ENCODE peak calls at places on chromosomes 2 and 18, in six cellular contexts. One of them, this sample, is unnamed.

GRCh38 chr18:58321986-58322385 is 278.0 kb downstream of the NEDD4L start:
- DNase-seq in H1: no peak
- DNase-seq in GM12878: no peak
- DNase-seq in HCT116: peak
- DNase-seq in sigmoid colon: peak
- DNase-seq in suprapubic skin: peak
- DNase-seq in this sample: peak

GRCh38 chr18:9631814-9632496 is 17.6 kb upstream of the PPP4R1 start:
- DNase-seq in H1: no peak
- DNase-seq in GM12878: no peak
- DNase-seq in HCT116: peak
- DNase-seq in sigmoid colon: no peak
- DNase-seq in suprapubic skin: no peak
- DNase-seq in this sample: no peak

GRCh38 chr2:28664120-28664842 is 87.3 kb upstream of the PPP1CB start:
- DNase-seq in H1: no peak
- DNase-seq in GM12878: no peak
- DNase-seq in HCT116: no peak
- DNase-seq in sigmoid colon: peak
- DNase-seq in suprapubic skin: no peak
- DNase-seq in this sample: peak

GRCh38 chr2:230441188-230441897 is 25.3 kb downstream of the SP100 start:
- DNase-seq in H1: no peak
- DNase-seq in GM12878: peak
- DNase-seq in HCT116: no peak
- DNase-seq in sigmoid colon: no peak
- DNase-seq in suprapubic skin: no peak
- DNase-seq in this sample: no peak

GRCh38 chr18:9735238-9735637 is 27.1 kb downstream of the RAB31 start:
- DNase-seq in H1: no peak
- DNase-seq in GM12878: no peak
- DNase-seq in HCT116: no peak
- DNase-seq in sigmoid colon: no peak
- DNase-seq in suprapubic skin: peak
- DNase-seq in this sample: no peak

GRCh38 chr2:24824966-24825882 is 32.0 kb downstream of the CENPO start:
- DNase-seq in H1: peak
- DNase-seq in GM12878: no peak
- DNase-seq in HCT116: peak
- DNase-seq in sigmoid colon: peak
- DNase-seq in suprapubic skin: no peak
- DNase-seq in this sample: no peak

GRCh38 chr2:64876137-64876647 is 113.0 kb upstream of the SLC1A4 start:
- DNase-seq in H1: peak
- DNase-seq in GM12878: no peak
- DNase-seq in HCT116: peak
- DNase-seq in sigmoid colon: no peak
- DNase-seq in suprapubic skin: no peak
- DNase-seq in this sample: no peak

GRCh38 chr18:48997985-48998831 is 47.4 kb upstream of the SMAD7 start:
- DNase-seq in H1: no peak
- DNase-seq in GM12878: no peak
- DNase-seq in HCT116: peak
- DNase-seq in sigmoid colon: peak
- DNase-seq in suprapubic skin: peak
- DNase-seq in this sample: no peak

GRCh38 chr2:71576541-71576940 is 123.2 kb downstream of the DYSF start:
- DNase-seq in H1: no peak
- DNase-seq in GM12878: no peak
- DNase-seq in HCT116: no peak
- DNase-seq in sigmoid colon: peak
- DNase-seq in suprapubic skin: no peak
- DNase-seq in this sample: no peak

GRCh38 chr2:113240915-113241911 is 37.5 kb downstream of the PAX8 start:
- DNase-seq in H1: no peak
- DNase-seq in GM12878: no peak
- DNase-seq in HCT116: peak
- DNase-seq in sigmoid colon: peak
- DNase-seq in suprapubic skin: peak
- DNase-seq in this sample: no peak
- TF ChIP-seq POLR2A in H1: no peak
- TF ChIP-seq POLR2A in GM12878: no peak
- TF ChIP-seq POLR2A in HCT116: peak
- TF ChIP-seq POLR2A in sigmoid colon: no peak
- TF ChIP-seq POLR2A in suprapubic skin: peak
- TF ChIP-seq POLR2A in this sample: no peak

GRCh38 chr18:11147371-11147860 is 2.0 kb downstream of the PIEZO2 start:
- DNase-seq in H1: peak
- DNase-seq in GM12878: no peak
- DNase-seq in HCT116: no peak
- DNase-seq in sigmoid colon: no peak
- DNase-seq in suprapubic skin: no peak
- DNase-seq in this sample: no peak
- TF ChIP-seq POLR2AphosphoS5 in H1: no peak
- TF ChIP-seq POLR2AphosphoS5 in GM12878: peak
- TF ChIP-seq POLR2AphosphoS5 in HCT116: no peak
- TF ChIP-seq POLR2AphosphoS5 in sigmoid colon: no peak
- TF ChIP-seq POLR2AphosphoS5 in suprapubic skin: no peak
- TF ChIP-seq POLR2AphosphoS5 in this sample: no peak

DNA sequence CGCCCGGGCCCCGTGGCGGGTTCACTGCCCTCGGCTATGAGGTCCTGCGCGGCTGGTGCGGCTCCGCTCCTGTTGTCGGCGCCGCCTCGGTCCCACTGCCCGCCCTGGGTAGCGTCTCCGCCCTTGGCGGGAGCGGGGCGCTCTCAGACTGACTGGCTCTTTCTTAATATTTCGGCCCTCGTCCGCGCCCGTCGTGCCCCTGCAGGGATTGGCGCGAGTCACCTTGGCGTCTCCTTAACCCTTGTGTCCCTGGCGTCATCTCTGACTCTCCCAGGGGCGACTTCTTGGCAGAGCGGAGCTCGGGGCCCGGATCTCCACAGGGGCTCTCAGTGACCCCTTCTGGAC is 1.3 kb downstream of the PTMA start:
- DNase-seq in H1: peak
- DNase-seq in GM12878: no peak
- DNase-seq in HCT116: no peak
- DNase-seq in sigmoid colon: peak
- DNase-seq in suprapubic skin: peak
- DNase-seq in this sample: no peak
- TF ChIP-seq POLR2A in H1: no peak
- TF ChIP-seq POLR2A in GM12878: no peak
- TF ChIP-seq POLR2A in HCT116: no peak
- TF ChIP-seq POLR2A in sigmoid colon: no peak
- TF ChIP-seq POLR2A in suprapubic skin: no peak
- TF ChIP-seq POLR2A in this sample: no peak

GRCh38 chr2:145875011-145875410 is 1355.1 kb upstream of the ZEB2 start:
- DNase-seq in H1: no peak
- DNase-seq in GM12878: no peak
- DNase-seq in HCT116: no peak
- DNase-seq in sigmoid colon: no peak
- DNase-seq in suprapubic skin: no peak
- DNase-seq in this sample: no peak

GRCh38 chr2:145874466-145874865 is 1354.5 kb upstream of the ZEB2 start:
- DNase-seq in H1: no peak
- DNase-seq in GM12878: no peak
- DNase-seq in HCT116: no peak
- DNase-seq in sigmoid colon: no peak
- DNase-seq in suprapubic skin: no peak
- DNase-seq in this sample: no peak
- TF ChIP-seq POLR2AphosphoS5 in H1: no peak
- TF ChIP-seq POLR2AphosphoS5 in GM12878: no peak
- TF ChIP-seq POLR2AphosphoS5 in HCT116: no peak
- TF ChIP-seq POLR2AphosphoS5 in sigmoid colon: no peak
- TF ChIP-seq POLR2AphosphoS5 in suprapubic skin: no peak
- TF ChIP-seq POLR2AphosphoS5 in this sample: no peak

DNA sequence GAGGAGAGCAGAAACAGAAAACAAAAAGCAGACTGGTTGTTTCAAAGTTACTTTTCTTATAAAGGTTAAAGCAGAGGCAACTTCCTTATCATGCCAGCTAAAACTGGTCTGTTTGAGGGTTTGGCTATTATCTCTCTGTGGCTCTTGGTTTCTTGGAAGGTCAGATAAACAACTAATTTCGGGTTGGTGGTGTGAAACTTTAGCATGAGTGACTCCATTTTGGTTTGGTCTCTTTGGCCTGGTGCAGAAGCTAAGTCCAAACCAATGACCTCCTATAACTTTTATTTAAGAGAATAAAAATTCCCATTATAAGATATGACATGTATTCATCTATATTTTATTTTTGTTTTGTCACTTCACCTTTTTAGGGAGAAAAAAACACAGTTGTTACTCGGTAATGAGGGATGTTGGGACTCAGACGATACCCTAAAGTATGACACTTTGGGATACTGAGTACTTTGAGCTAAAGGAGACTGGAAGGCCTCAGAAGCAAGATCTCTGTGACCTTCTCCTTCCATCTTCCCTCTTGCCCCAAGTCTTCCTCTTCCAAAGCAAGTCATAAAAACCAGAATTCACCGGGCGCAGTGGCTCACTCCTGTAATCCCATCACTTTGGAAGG is 23.3 kb downstream of the TNFAIP6 start:
- DNase-seq in H1: no peak
- DNase-seq in GM12878: no peak
- DNase-seq in HCT116: no peak
- DNase-seq in sigmoid colon: no peak
- DNase-seq in suprapubic skin: no peak
- DNase-seq in this sample: no peak
- TF ChIP-seq POLR2A in H1: no peak
- TF ChIP-seq POLR2A in GM12878: no peak
- TF ChIP-seq POLR2A in HCT116: no peak
- TF ChIP-seq POLR2A in sigmoid colon: no peak
- TF ChIP-seq POLR2A in suprapubic skin: no peak
- TF ChIP-seq POLR2A in this sample: no peak

GRCh38 chr2:179837408-179837807 is 24.0 kb downstream of the ZNF385B start:
- DNase-seq in H1: no peak
- DNase-seq in GM12878: no peak
- DNase-seq in HCT116: no peak
- DNase-seq in sigmoid colon: no peak
- DNase-seq in suprapubic skin: no peak
- DNase-seq in this sample: no peak
- TF ChIP-seq POLR2AphosphoS5 in H1: no peak
- TF ChIP-seq POLR2AphosphoS5 in GM12878: no peak
- TF ChIP-seq POLR2AphosphoS5 in HCT116: no peak
- TF ChIP-seq POLR2AphosphoS5 in sigmoid colon: no peak
- TF ChIP-seq POLR2AphosphoS5 in suprapubic skin: no peak
- TF ChIP-seq POLR2AphosphoS5 in this sample: no peak

DNA sequence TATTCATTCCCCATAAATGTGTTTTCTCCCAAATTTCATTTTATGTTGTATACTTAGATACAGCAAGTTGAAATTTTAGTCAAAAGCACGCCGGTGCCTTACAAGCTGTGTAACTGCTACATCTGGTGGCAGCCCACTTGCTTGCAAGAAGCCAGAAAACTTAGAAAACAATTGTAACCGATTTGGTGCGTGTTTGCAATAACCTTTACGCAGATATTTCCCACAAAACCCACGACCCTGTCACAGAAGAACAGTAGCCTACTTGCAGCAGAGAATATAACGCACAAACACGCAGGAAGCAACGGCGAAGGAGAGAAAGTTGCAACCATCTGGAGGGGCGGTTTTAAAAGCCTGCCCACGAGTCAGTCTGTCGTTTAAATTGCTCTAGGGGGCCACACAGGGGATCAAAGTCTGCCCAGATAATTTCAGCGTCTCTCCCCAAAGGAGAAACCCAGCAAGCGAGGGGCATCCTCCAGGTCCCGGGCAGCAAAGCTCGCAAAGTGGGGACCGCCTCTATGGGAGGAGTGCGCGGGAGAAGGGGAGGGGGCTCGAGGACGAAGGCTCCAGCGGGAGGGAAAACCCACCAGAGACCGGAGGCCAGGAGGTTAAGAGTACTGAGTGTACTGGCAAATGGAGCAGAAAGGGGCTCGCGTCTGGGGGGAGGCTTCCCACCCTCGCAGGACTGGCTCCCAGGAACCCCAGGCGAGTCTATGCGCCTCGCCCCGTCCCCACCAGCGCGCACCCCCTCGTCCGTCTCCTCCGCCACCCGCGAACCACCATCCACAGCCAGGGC is 1.2 kb downstream of the TLK1 start:
- DNase-seq in H1: peak
- DNase-seq in GM12878: no peak
- DNase-seq in HCT116: peak
- DNase-seq in sigmoid colon: peak
- DNase-seq in suprapubic skin: peak
- DNase-seq in this sample: peak
- TF ChIP-seq POLR2A in H1: no peak
- TF ChIP-seq POLR2A in GM12878: peak
- TF ChIP-seq POLR2A in HCT116: no peak
- TF ChIP-seq POLR2A in sigmoid colon: no peak
- TF ChIP-seq POLR2A in suprapubic skin: no peak
- TF ChIP-seq POLR2A in this sample: no peak

GRCh38 chr2:231604101-231604684 is 11.5 kb downstream of the TEX44 start:
- DNase-seq in H1: peak
- DNase-seq in GM12878: no peak
- DNase-seq in HCT116: no peak
- DNase-seq in sigmoid colon: peak
- DNase-seq in suprapubic skin: peak
- DNase-seq in this sample: peak
- TF ChIP-seq POLR2AphosphoS5 in H1: peak
- TF ChIP-seq POLR2AphosphoS5 in GM12878: peak
- TF ChIP-seq POLR2AphosphoS5 in HCT116: peak
- TF ChIP-seq POLR2AphosphoS5 in sigmoid colon: peak
- TF ChIP-seq POLR2AphosphoS5 in suprapubic skin: peak
- TF ChIP-seq POLR2AphosphoS5 in this sample: peak

DNA sequence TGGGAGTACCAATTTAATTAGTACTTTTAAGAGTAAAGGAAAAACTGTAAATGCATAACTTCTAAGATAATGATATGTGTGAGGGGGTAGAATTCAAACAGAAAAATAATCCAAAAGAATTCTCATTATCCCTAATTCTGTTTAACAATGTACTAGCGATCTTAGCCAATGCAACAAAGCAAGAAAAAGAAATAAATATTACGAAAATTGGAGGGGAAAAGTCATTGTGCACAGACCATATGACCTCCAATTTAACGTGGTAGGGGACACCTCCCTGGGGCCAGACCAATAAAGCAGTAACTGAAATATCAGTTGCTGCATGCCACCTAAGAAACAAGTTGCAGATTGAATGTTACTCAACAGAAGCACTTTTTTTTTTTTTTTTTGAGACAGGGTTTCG is 25.9 kb upstream of the PEX13 start:
- DNase-seq in H1: no peak
- DNase-seq in GM12878: no peak
- DNase-seq in HCT116: no peak
- DNase-seq in sigmoid colon: no peak
- DNase-seq in suprapubic skin: no peak
- DNase-seq in this sample: no peak
- TF ChIP-seq POLR2A in H1: no peak
- TF ChIP-seq POLR2A in GM12878: no peak
- TF ChIP-seq POLR2A in HCT116: no peak
- TF ChIP-seq POLR2A in sigmoid colon: no peak
- TF ChIP-seq POLR2A in suprapubic skin: no peak
- TF ChIP-seq POLR2A in this sample: no peak

GRCh38 chr18:32091724-32092421 is at the start of gene RNF138:
- DNase-seq in H1: peak
- DNase-seq in GM12878: peak
- DNase-seq in HCT116: peak
- DNase-seq in sigmoid colon: peak
- DNase-seq in suprapubic skin: peak
- DNase-seq in this sample: peak
- TF ChIP-seq POLR2AphosphoS5 in H1: peak
- TF ChIP-seq POLR2AphosphoS5 in GM12878: peak
- TF ChIP-seq POLR2AphosphoS5 in HCT116: no peak
- TF ChIP-seq POLR2AphosphoS5 in sigmoid colon: peak
- TF ChIP-seq POLR2AphosphoS5 in suprapubic skin: peak
- TF ChIP-seq POLR2AphosphoS5 in this sample: peak